ENCODE peak calls at places on chromosomes 16 and 17, in eight cellular contexts. G is adipocyte; Q is mesendoderm; P is non-pigmented ciliary epithelial cell; X is A549; L is activated CD4-positive, alpha-beta T cell treated with anti-CD3 and anti-CD28 coated beads for 4 hours; A is AG09319; Y is iPS-NIHi11. Z is an unnamed sample.

GRCh38 chr17:37842401-37842800 is 81.8 kb upstream of the TBC1D3K start:
- DNase-seq in G (no peak), Q (no peak), P (no peak), X (no peak), L (no peak), A (no peak), Y (no peak), Z (no peak)

GRCh38 chr16:48408688-48409087 is 23.5 kb upstream of the SIAH1 start:
- DNase-seq in G (peak), Q (no peak), P (peak), X (no peak), L (no peak), A (no peak), Y (no peak), Z (no peak)

GRCh38 chr16:67279296-67280089 is at the start of gene PLEKHG4:
- DNase-seq in G (peak), Q (peak), P (no peak), X (peak), L (peak), A (peak), Y (peak), Z (no peak)

GRCh38 chr17:57989011-57989345 is 924 bp upstream of the VEZF1 start:
- DNase-seq in G (peak), Q (no peak), P (no peak), X (peak), L (no peak), A (no peak), Y (no peak), Z (no peak)

GRCh38 chr17:75411328-75412067 is 6.0 kb upstream of the GRB2 start:
- DNase-seq in G (no peak), Q (no peak), P (no peak), X (no peak), L (no peak), A (no peak), Y (no peak), Z (no peak)

GRCh38 chr17:76384987-76385891 is 830 bp downstream of the SPHK1 start:
- DNase-seq in G (peak), Q (peak), P (no peak), X (peak), L (peak), A (no peak), Y (no peak), Z (no peak)

GRCh38 chr17:688100-688989 is 26.3 kb downstream of the VPS53 start:
- DNase-seq in G (no peak), Q (peak), P (no peak), X (no peak), L (no peak), A (no peak), Y (no peak), Z (no peak)

GRCh38 chr17:48037924-48038323 is 327 bp upstream of the COPZ2 start:
- DNase-seq in G (no peak), Q (no peak), P (no peak), X (peak), L (no peak), A (no peak), Y (no peak), Z (no peak)

Z was measured in AG04450.